ENCODE peak calls at places on chromosomes 2 and 18, in six cellular contexts. I is epithelial cell of prostate, E is pulmonary artery endothelial cell, H is HTR-8/SVneo, D is GM03348, L is Peyer's patch. Q is an unnamed sample.

GRCh38 chr2:102927854-102928267 is 166.0 kb downstream of the TMEM182 start:
- DNase-seq in I (no peak), E (no peak), H (no peak), D (no peak), L (no peak), Q (peak)

GRCh38 chr2:38427936-38428335 is 50.9 kb upstream of the ATL2 start:
- DNase-seq in I (no peak), E (no peak), H (no peak), D (no peak), L (no peak), Q (no peak)

GRCh38 chr18:10953672-10954071 is 195.7 kb downstream of the PIEZO2 start:
- DNase-seq in I (no peak), E (no peak), H (no peak), D (no peak), L (no peak), Q (no peak)

GRCh38 chr2:96869824-96870630 is at the start of gene SEMA4C:
- DNase-seq in I (no peak), E (no peak), H (peak), D (peak), L (peak), Q (peak)

GRCh38 chr2:85390941-85391669 is 19.1 kb downstream of the CAPG start:
- DNase-seq in I (no peak), E (no peak), H (no peak), D (peak), L (peak), Q (no peak)

GRCh38 chr2:240186191-240186725 is 45.8 kb upstream of the OTOS start:
- DNase-seq in I (no peak), E (no peak), H (no peak), D (no peak), L (no peak), Q (no peak)

GRCh38 chr2:127820080-127820668 is 9.2 kb upstream of the WDR33 start:
- DNase-seq in I (no peak), E (no peak), H (no peak), D (no peak), L (no peak), Q (no peak)

GRCh38 chr18:34158881-34159690 is 65.6 kb downstream of the NOL4 start:
- DNase-seq in I (no peak), E (no peak), H (no peak), D (peak), L (peak), Q (peak)

GRCh38 chr2:54728669-54729120 is 5.2 kb downstream of the EML6 start:
- DNase-seq in I (peak), E (no peak), H (peak), D (peak), L (no peak), Q (no peak)

GRCh38 chr2:185618630-185619029 is 120.0 kb upstream of the FSIP2 start:
- DNase-seq in I (no peak), E (no peak), H (no peak), D (no peak), L (no peak), Q (no peak)

GRCh38 chr18:79851489-79851888 is 53.8 kb downstream of the KCNG2 start:
- DNase-seq in I (no peak), E (no peak), H (no peak), D (no peak), L (peak), Q (no peak)

GRCh38 chr18:24922491-24922890 is 429.5 kb downstream of the ZNF521 start:
- DNase-seq in I (no peak), E (no peak), H (no peak), D (no peak), L (no peak), Q (no peak)

GRCh38 chr18:56747857-56748256 is 96.7 kb downstream of the WDR7 start:
- DNase-seq in I (no peak), E (no peak), H (no peak), D (no peak), L (no peak), Q (no peak)

GRCh38 chr2:22124003-22124402 is 1000.2 kb downstream of the TDRD15 start:
- DNase-seq in I (no peak), E (no peak), H (no peak), D (no peak), L (no peak), Q (no peak)

GRCh38 chr2:235504459-235505200 is 10.8 kb downstream of the AGAP1 start:
- DNase-seq in I (no peak), E (no peak), H (no peak), D (no peak), L (no peak), Q (no peak)

GRCh38 chr2:15031745-15032240 is 399.3 kb downstream of the LRATD1 start:
- DNase-seq in I (no peak), E (no peak), H (no peak), D (no peak), L (no peak), Q (no peak)